ENCODE peak calls at places on chromosome 5, in six cellular contexts. X is midbrain, V is GM06990, G is NCI-H345, Q is GM04504, I is sigmoid colon. P is an unnamed sample.

GRCh38 chr5:452856-453710 is 10.1 kb downstream of the EXOC3 start:
- DNase-seq in Q (no peak), X (no peak), G (no peak), I (peak; percentile 43), V (no peak), P (peak; percentile 14)

GRCh38 chr5:139146809-139147742 is 51.1 kb downstream of the SIL1 start:
- DNase-seq in X (no peak), V (no peak), G (peak; percentile 73), I (no peak), Q (no peak), P (no peak)

GRCh38 chr5:150155258-150156032 is at the start of gene PDGFRB:
- DNase-seq in G (no peak), Q (peak; percentile 83), X (peak; percentile 83), V (peak; percentile 32), I (peak; percentile 98), P (peak; percentile 92)

GRCh38 chr5:126917918-126918623 is 112.3 kb downstream of the MARCHF3 start:
- DNase-seq in Q (no peak), X (no peak), G (peak; percentile 71), V (no peak), I (no peak), P (no peak)

GRCh38 chr5:132830436-132831094 is at the start of gene SHROOM1:
- DNase-seq in V (peak; percentile 80), G (peak; percentile 34), I (no peak), X (no peak), Q (no peak), P (peak; percentile 77)

GRCh38 chr5:98975223-98975622 is 46.4 kb upstream of the CHD1 start:
- DNase-seq in V (no peak), X (no peak), I (no peak), Q (no peak), G (no peak), P (no peak)

GRCh38 chr5:125559296-125559695 is 812.9 kb upstream of the ZNF608 start:
- DNase-seq in Q (peak; percentile 21), V (no peak), X (no peak), I (no peak), G (no peak), P (no peak)

GRCh38 chr5:141866111-141866510 is 12.1 kb downstream of the PCDH1 start:
- DNase-seq in I (peak; percentile 76), X (peak; percentile 90), G (no peak), V (no peak), Q (no peak), P (no peak)

GRCh38 chr5:120632430-120632829 is 168.3 kb downstream of the PRR16 start:
- DNase-seq in Q (no peak), G (no peak), I (no peak), V (no peak), X (no peak), P (no peak)

GRCh38 chr5:172282277-172283019 is 1.1 kb downstream of the UBTD2 start:
- DNase-seq in I (no peak), V (no peak), G (no peak), X (no peak), Q (no peak), P (no peak)

GRCh38 chr5:138610468-138611294 is 35.5 kb upstream of the HSPA9 start:
- DNase-seq in I (peak; percentile 65), V (no peak), G (no peak), Q (no peak), X (peak; percentile 43), P (peak; percentile 52)

GRCh38 chr5:64612349-64612961 is 77.8 kb upstream of the SHISAL2B start:
- DNase-seq in Q (peak; percentile 18), X (peak; percentile 68), I (no peak), V (no peak), G (peak; percentile 46), P (no peak)

GRCh38 chr5:107408564-107408963 is 262.2 kb downstream of the EFNA5 start:
- DNase-seq in V (no peak), G (no peak), Q (no peak), I (no peak), X (no peak), P (no peak)

GRCh38 chr5:55308254-55308836 is 556 bp downstream of the MTREX start:
- DNase-seq in X (no peak), I (no peak), G (no peak), V (no peak), Q (no peak), P (no peak)

GRCh38 chr5:132259061-132259851 is 1.8 kb downstream of the PDLIM4 start:
- DNase-seq in G (no peak), V (no peak), X (peak; percentile 36), Q (peak; percentile 83), I (peak; percentile 96), P (peak; percentile 75)

GRCh38 chr5:31291323-31291854 is 97.9 kb downstream of the CDH6 start:
- DNase-seq in V (no peak), Q (no peak), G (no peak), I (no peak), X (no peak), P (no peak)

GRCh38 chr5:166909040-166909439 is 1382.4 kb upstream of the WWC1 start:
- DNase-seq in Q (no peak), V (no peak), X (no peak), I (no peak), G (no peak), P (no peak)

GRCh38 chr5:35938518-35939227 is at the start of gene CAPSL:
- DNase-seq in Q (peak; percentile 46), I (peak; percentile 68), V (no peak), X (peak; percentile 17), G (peak; percentile 3), P (no peak)